ENCODE peak calls at places on chromosome 7, in seven cellular contexts. Z is T-helper 9 cell, Q is nephron progenitor cell, E is chondrocyte, D is Peyer's patch, C is GM10248, I is iPS-NIHi11. B is an unnamed sample.

GRCh38 chr7:46485481-46486065 is 564.5 kb upstream of the IGFBP3 start:
- DNase-seq in Z (no peak), Q (no peak), E (no peak), D (no peak), C (no peak), I (no peak), B (no peak)

GRCh38 chr7:137462074-137462715 is 118.7 kb upstream of the PTN start:
- DNase-seq in Z (no peak), Q (no peak), E (no peak), D (no peak), C (no peak), I (no peak), B (no peak)

GRCh38 chr7:22849662-22850061 is 27.0 kb upstream of the TOMM7 start:
- DNase-seq in Z (no peak), Q (no peak), E (no peak), D (no peak), C (no peak), I (no peak), B (no peak)

GRCh38 chr7:128154519-128154918 is 86.6 kb upstream of the LEP start:
- DNase-seq in Z (no peak), Q (no peak), E (no peak), D (no peak), C (no peak), I (no peak), B (no peak)

GRCh38 chr7:75669579-75669978 is 69.2 kb downstream of the HIP1 start:
- DNase-seq in Z (no peak), Q (no peak), E (peak; percentile 2), D (no peak), C (no peak), I (no peak), B (no peak)

GRCh38 chr7:40709077-40709964 is 574.5 kb downstream of the SUGCT start:
- DNase-seq in Z (no peak), Q (no peak), E (no peak), D (no peak), C (no peak), I (no peak), B (no peak)

GRCh38 chr7:20327047-20327446 is 3.7 kb upstream of the ITGB8 start:
- DNase-seq in Z (no peak), Q (no peak), E (no peak), D (no peak), C (no peak), I (no peak), B (no peak)

GRCh38 chr7:156614434-156615264 is 25.9 kb upstream of the RNF32 start:
- DNase-seq in Z (no peak), Q (no peak), E (no peak), D (no peak), C (no peak), I (no peak), B (no peak)

GRCh38 chr7:1733206-1733907 is 63.3 kb downstream of the ELFN1 start:
- DNase-seq in Z (no peak), Q (no peak), E (no peak), D (no peak), C (no peak), I (no peak), B (no peak)

GRCh38 chr7:95454438-95454837 is 19.6 kb upstream of the PON2 start:
- DNase-seq in Z (no peak), Q (no peak), E (no peak), D (no peak), C (no peak), I (no peak), B (no peak)

GRCh38 chr7:14637968-14638367 is 264.6 kb downstream of the DGKB start:
- DNase-seq in Z (no peak), Q (no peak), E (no peak), D (no peak), C (no peak), I (no peak), B (no peak)

GRCh38 chr7:74212661-74213060 is 2.9 kb downstream of the LAT2 start:
- DNase-seq in Z (no peak), Q (no peak), E (no peak), D (no peak), C (no peak), I (no peak), B (no peak)

GRCh38 chr7:42315631-42316030 is 78.6 kb upstream of the GLI3 start:
- DNase-seq in Z (no peak), Q (no peak), E (no peak), D (no peak), C (no peak), I (no peak), B (no peak)

GRCh38 chr7:1360521-1360971 is 98.7 kb downstream of the MICALL2 start:
- DNase-seq in Z (no peak), Q (no peak), E (no peak), D (no peak), C (no peak), I (peak; percentile 15), B (no peak)

GRCh38 chr7:17038783-17039170 is 157.0 kb upstream of the AGR3 start:
- DNase-seq in Z (no peak), Q (no peak), E (no peak), D (no peak), C (no peak), I (no peak), B (no peak)

GRCh38 chr7:129213828-129214227 is 11.0 kb upstream of the AHCYL2 start:
- DNase-seq in Z (no peak), Q (no peak), E (no peak), D (peak; percentile 17), C (peak; percentile 43), I (peak; percentile 55), B (peak; percentile 28)

GRCh38 chr7:2698581-2699288 is 10.7 kb downstream of the AMZ1 start:
- DNase-seq in Z (peak; percentile 29), Q (no peak), E (no peak), D (peak; percentile 66), C (peak; percentile 92), I (no peak), B (no peak)